ENCODE peak calls at places on chromosomes 3 and 15, in six cellular contexts. F is activated T-helper 1 cell treated with anti-CD3 and anti-CD28 coated beads, Interleukin-2, amount 50 U/mL, for 16 hours; G is NCI-H510A treated with DMSO at 0.1 percent for 48 hours; T is NCI-H345; X is substantia nigra; Q is posterior vena cava. P is an unnamed sample.

GRCh38 chr15:70502576-70502975 is 260.8 kb downstream of the UACA start:
- DNase-seq in T (no peak), Q (peak; percentile 59), G (no peak), X (no peak), F (no peak), P (no peak)

GRCh38 chr3:139506792-139507191 is 30.5 kb upstream of the RBP2 start:
- DNase-seq in F (no peak), T (no peak), X (peak; percentile 10), G (no peak), Q (no peak), P (no peak)

GRCh38 chr3:148641712-148642111 is 56.0 kb upstream of the AGTR1 start:
- DNase-seq in G (no peak), Q (no peak), X (no peak), F (no peak), T (no peak), P (no peak)

GRCh38 chr15:42744200-42744599 is 7.3 kb upstream of the CDAN1 start:
- DNase-seq in Q (no peak), F (no peak), T (no peak), G (no peak), X (no peak), P (no peak)

GRCh38 chr3:71397046-71397445 is 186.5 kb downstream of the FOXP1 start:
- DNase-seq in X (no peak), T (peak; percentile 3), G (peak; percentile 34), F (no peak), Q (no peak), P (no peak)

GRCh38 chr15:31070867-31071266 is 30.7 kb downstream of the TRPM1 start:
- DNase-seq in T (no peak), F (no peak), Q (no peak), X (no peak), G (no peak), P (no peak)

GRCh38 chr3:51778554-51778953 is 483 bp downstream of the IQCF6 start:
- DNase-seq in Q (no peak), F (no peak), X (no peak), T (no peak), G (no peak), P (no peak)

GRCh38 chr15:81752149-81752942 is 293.5 kb downstream of the MEX3B start:
- DNase-seq in T (peak; percentile 91), X (no peak), G (peak; percentile 88), F (no peak), Q (peak; percentile 83), P (no peak)

GRCh38 chr3:25156526-25157075 is 271.5 kb upstream of the RARB start:
- DNase-seq in G (no peak), F (no peak), X (no peak), Q (no peak), T (no peak), P (no peak)

GRCh38 chr3:123285066-123285465 is 83.3 kb downstream of the SEC22A start:
- DNase-seq in F (no peak), Q (no peak), G (no peak), T (no peak), X (no peak), P (no peak)

GRCh38 chr3:12194669-12195161 is 36.0 kb upstream of the TIMP4 start:
- DNase-seq in T (no peak), X (no peak), Q (no peak), G (no peak), F (no peak), P (no peak)

GRCh38 chr3:127764841-127765362 is 57.4 kb downstream of the MGLL start:
- DNase-seq in F (no peak), G (no peak), T (no peak), X (no peak), Q (peak; percentile 3), P (no peak)

GRCh38 chr3:50652709-50653108 is 22.0 kb upstream of the DOCK3 start:
- DNase-seq in G (no peak), Q (no peak), X (no peak), T (no peak), F (peak; percentile 8), P (peak; percentile 24)

GRCh38 chr15:65903296-65904073 is 34.2 kb downstream of the RAB11A start:
- DNase-seq in T (no peak), X (no peak), G (no peak), Q (no peak), F (no peak), P (no peak)

GRCh38 chr3:195009607-195010006 is 261.4 kb downstream of the XXYLT1 start:
- DNase-seq in G (no peak), F (no peak), X (no peak), T (no peak), Q (no peak), P (no peak)

GRCh38 chr3:177905895-177906511 is 630.2 kb upstream of the KCNMB2 start:
- DNase-seq in X (peak; percentile 39), G (no peak), Q (no peak), T (no peak), F (no peak), P (no peak)

GRCh38 chr15:49815506-49815905 is 194.7 kb downstream of the DTWD1 start:
- DNase-seq in X (no peak), G (no peak), Q (no peak), F (no peak), T (no peak), P (no peak)

GRCh38 chr15:87672309-87672897 is 584.1 kb downstream of the NTRK3 start:
- DNase-seq in Q (no peak), T (peak; percentile 5), X (no peak), F (no peak), G (no peak), P (no peak)

GRCh38 chr3:138687236-138687635 is 78.7 kb downstream of the FAIM start:
- DNase-seq in F (no peak), Q (no peak), X (no peak), G (no peak), T (no peak), P (no peak)

GRCh38 chr15:66237513-66238235 is 15.9 kb downstream of the MEGF11 start:
- DNase-seq in F (no peak), Q (peak; percentile 75), T (no peak), G (no peak), X (no peak), P (no peak)

GRCh38 chr15:99752556-99752955 is 19.3 kb upstream of the LYSMD4 start:
- DNase-seq in F (no peak), X (no peak), T (no peak), G (no peak), Q (no peak), P (no peak)

GRCh38 chr3:180690061-180690460 is 10.8 kb upstream of the CCDC39 start:
- DNase-seq in T (no peak), G (no peak), F (no peak), X (no peak), Q (no peak), P (no peak)

GRCh38 chr3:82761858-82762257 is 1000.4 kb upstream of the GBE1 start:
- DNase-seq in G (no peak), F (no peak), Q (no peak), T (no peak), X (no peak), P (no peak)

GRCh38 chr3:195698325-195699147 is 22.2 kb upstream of the MUC20 start:
- DNase-seq in Q (no peak), T (no peak), F (no peak), G (no peak), X (no peak), P (no peak)

GRCh38 chr3:193317901-193318300 is 60.7 kb downstream of the ATP13A5 start:
- DNase-seq in Q (no peak), G (no peak), T (peak; percentile 2), X (no peak), F (no peak), P (no peak)

GRCh38 chr15:26261413-26261812 is 398.3 kb upstream of the ATP10A start:
- DNase-seq in Q (no peak), F (no peak), X (no peak), T (no peak), G (no peak), P (no peak)

GRCh38 chr3:6821411-6821810 is 39.5 kb upstream of the GRM7 start:
- DNase-seq in F (no peak), X (no peak), T (no peak), G (no peak), Q (no peak), P (no peak)

GRCh38 chr3:108970561-108970960 is 16.9 kb upstream of the GUCA1C start:
- DNase-seq in F (no peak), G (no peak), X (no peak), Q (no peak), T (no peak), P (no peak)

GRCh38 chr15:29596266-29596665 is 226.0 kb downstream of the TJP1 start:
- DNase-seq in T (no peak), F (no peak), Q (no peak), G (no peak), X (no peak), P (no peak)

P was measured in central memory CD8-positive, alpha-beta T cell.